ENCODE peak calls at places on chromosomes 13 and 19, in four cellular contexts. N, J, W and T are unnamed samples.

GRCh38 chr19:4018775-4019504 is 11.4 kb downstream of the PIAS4 start:
- DNase-seq in N (no peak), J (no peak), W (no peak), T (no peak)

GRCh38 chr13:96946709-96947311 is 47.5 kb downstream of the OXGR1 start:
- DNase-seq in N (no peak), J (no peak), W (no peak), T (no peak)

GRCh38 chr19:14968247-14968646 is 11.4 kb downstream of the SLC1A6 start:
- DNase-seq in N (no peak), J (no peak), W (no peak), T (no peak)

GRCh38 chr13:75669706-75670105 is 33.6 kb downstream of the LMO7 start:
- DNase-seq in N (no peak), J (no peak), W (no peak), T (no peak)

GRCh38 chr19:9991425-9992191 is 18.7 kb downstream of the COL5A3 start:
- DNase-seq in N (no peak), J (no peak), W (no peak), T (no peak)

GRCh38 chr19:49409441-49410029 is 13.7 kb downstream of the PTH2 start:
- DNase-seq in N (no peak), J (no peak), W (no peak), T (no peak)

GRCh38 chr19:55113570-55114039 is 3.8 kb downstream of the PPP1R12C start:
- DNase-seq in N (peak), J (peak), W (peak), T (peak)

GRCh38 chr19:51690359-51691121 is 2.6 kb upstream of the SPACA6 start:
- DNase-seq in N (peak), J (peak), W (peak), T (peak)

GRCh38 chr13:79549355-79550106 is 68.6 kb downstream of the NDFIP2 start:
- DNase-seq in N (no peak), J (no peak), W (no peak), T (no peak)

GRCh38 chr19:48933382-48933932 is at the start of gene DHDH:
- DNase-seq in N (peak), J (peak), W (peak), T (peak)

GRCh38 chr19:38210458-38210987 is 13.5 kb downstream of the DPF1 start:
- DNase-seq in N (no peak), J (peak), W (no peak), T (peak)

GRCh38 chr13:32164622-32165268 is 133.2 kb downstream of the FRY start:
- DNase-seq in N (no peak), J (no peak), W (peak), T (no peak)

GRCh38 chr13:46622918-46623256 is 69.9 kb downstream of the LRCH1 start:
- DNase-seq in N (no peak), J (no peak), W (no peak), T (no peak)

GRCh38 chr13:91298060-91298459 is 49.4 kb upstream of the MIR17HG start:
- DNase-seq in N (no peak), J (no peak), W (no peak), T (no peak)

GRCh38 chr13:113209336-113209879 is at the start of gene CUL4A:
- DNase-seq in N (peak), J (peak), W (peak), T (peak)

GRCh38 chr19:42216653-42217521 is 590 bp downstream of the DEDD2 start:
- DNase-seq in N (peak), J (peak), W (no peak), T (no peak)

GRCh38 chr19:41447732-41448332 is 4.9 kb downstream of the ERICH4 start:
- DNase-seq in N (no peak), J (no peak), W (no peak), T (no peak)

GRCh38 chr13:64347662-64348061 is 2882.5 kb downstream of the PCDH9 start:
- DNase-seq in N (no peak), J (no peak), W (no peak), T (no peak)

GRCh38 chr13:40026741-40027140 is 371.3 kb downstream of the COG6 start:
- DNase-seq in N (no peak), J (no peak), W (no peak), T (no peak)

GRCh38 chr19:19109601-19110000 is 28.7 kb downstream of the TMEM161A start:
- DNase-seq in N (no peak), J (no peak), W (no peak), T (no peak)

GRCh38 chr13:29140277-29140676 is 320.1 kb downstream of the MTUS2 start:
- DNase-seq in N (no peak), J (no peak), W (no peak), T (no peak)

GRCh38 chr19:4870025-4870700 is 2.7 kb upstream of the PLIN3 start:
- DNase-seq in N (peak), J (no peak), W (peak), T (no peak)

GRCh38 chr19:30516586-30516985 is 144.4 kb downstream of the ZNF536 start:
- DNase-seq in N (no peak), J (no peak), W (no peak), T (no peak)

GRCh38 chr19:10603084-10603872 is 16.2 kb upstream of the AP1M2 start:
- DNase-seq in N (peak), J (no peak), W (no peak), T (no peak)

GRCh38 chr13:53848546-53848945 is 819.9 kb downstream of the OLFM4 start:
- DNase-seq in N (no peak), J (no peak), W (no peak), T (no peak)

GRCh38 chr19:12075538-12076139 is 11.1 kb downstream of the ZNF844 start:
- DNase-seq in N (no peak), J (no peak), W (no peak), T (no peak)

GRCh38 chr19:13225973-13226865 is 76.0 kb downstream of the IER2 start:
- DNase-seq in N (no peak), J (no peak), W (no peak), T (no peak)

GRCh38 chr13:71625694-71626093 is 241.3 kb downstream of the DACH1 start:
- DNase-seq in N (no peak), J (no peak), W (no peak), T (no peak)

GRCh38 chr19:4580961-4581380 is 21.5 kb upstream of the SEMA6B start:
- DNase-seq in N (no peak), J (no peak), W (no peak), T (no peak)

GRCh38 chr19:6417713-6418561 is 6.7 kb downstream of the KHSRP start:
- DNase-seq in N (no peak), J (no peak), W (no peak), T (peak)

GRCh38 chr13:99845136-99845874 is 126.3 kb downstream of the ZIC5 start:
- DNase-seq in N (no peak), J (no peak), W (no peak), T (no peak)

GRCh38 chr19:16801599-16801998 is 27.6 kb upstream of the SIN3B start:
- DNase-seq in N (no peak), J (no peak), W (no peak), T (no peak)

GRCh38 chr19:11856568-11857264 is 8.2 kb downstream of the ZNF439 start:
- DNase-seq in N (peak), J (no peak), W (peak), T (no peak)

GRCh38 chr19:10517361-10517759 is at the start of gene S1PR5:
- DNase-seq in N (no peak), J (peak), W (no peak), T (peak)

GRCh38 chr13:25630327-25630726 is 258.6 kb downstream of the ATP8A2 start:
- DNase-seq in N (no peak), J (no peak), W (no peak), T (no peak)

GRCh38 chr13:79909664-79910063 is 428.7 kb downstream of the NDFIP2 start:
- DNase-seq in N (no peak), J (no peak), W (no peak), T (no peak)

GRCh38 chr13:106491928-106492327 is 43.5 kb downstream of the EFNB2 start:
- DNase-seq in N (no peak), J (peak), W (no peak), T (peak)

DNA sequence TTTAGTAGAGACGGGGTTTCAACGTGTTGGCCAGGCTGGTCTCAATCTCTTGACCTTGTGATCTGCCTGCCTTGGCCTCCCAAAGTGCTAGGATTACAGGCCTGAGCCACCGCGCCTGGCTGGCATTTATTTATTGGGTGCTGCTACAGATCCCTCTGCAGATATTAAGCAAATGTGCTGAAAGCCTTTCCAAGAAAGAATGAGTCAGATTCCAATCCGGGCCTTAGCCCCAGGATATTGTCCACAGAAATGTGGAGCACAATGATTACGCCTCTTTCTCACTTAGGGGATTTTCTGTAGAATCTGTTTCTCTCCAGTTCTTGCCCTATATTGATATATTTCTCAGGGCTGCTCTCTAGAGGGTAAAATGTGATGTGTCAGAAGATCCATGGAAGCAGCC is 24.7 kb upstream of the IGFL4 start:
- DNase-seq in N (no peak), J (no peak), W (no peak), T (no peak)
- H3K27ac ChIP-seq in N (no peak), J (no peak), W (no peak), T (no peak)

GRCh38 chr13:109393045-109393444 is 393.3 kb downstream of the IRS2 start:
- DNase-seq in N (no peak), J (no peak), W (no peak), T (no peak)

GRCh38 chr13:109387438-109387837 is 398.9 kb downstream of the IRS2 start:
- DNase-seq in N (peak), J (no peak), W (no peak), T (no peak)

GRCh38 chr13:109390391-109390790 is 396.0 kb downstream of the IRS2 start:
- DNase-seq in N (no peak), J (no peak), W (no peak), T (no peak)

GRCh38 chr13:109389456-109389855 is 396.9 kb downstream of the IRS2 start:
- DNase-seq in N (no peak), J (no peak), W (no peak), T (no peak)

GRCh38 chr13:109389892-109390345 is 396.5 kb downstream of the IRS2 start:
- DNase-seq in N (no peak), J (no peak), W (no peak), T (no peak)
- H3K27ac ChIP-seq in N (peak), J (no peak), W (peak), T (no peak)

GRCh38 chr19:7617735-7618134 is 11.6 kb downstream of the XAB2 start:
- DNase-seq in N (no peak), J (no peak), W (no peak), T (no peak)
- H3K27ac ChIP-seq in N (peak), J (no peak), W (peak), T (no peak)

GRCh38 chr13:110819203-110820014 is 95.5 kb downstream of the ANKRD10 start:
- DNase-seq in N (peak), J (peak), W (peak), T (peak)

GRCh38 chr13:110816500-110816899 is 98.4 kb downstream of the ANKRD10 start:
- DNase-seq in N (no peak), J (no peak), W (no peak), T (no peak)

GRCh38 chr13:110817143-110817542 is 97.7 kb downstream of the ANKRD10 start:
- DNase-seq in N (no peak), J (no peak), W (no peak), T (no peak)

GRCh38 chr13:110818747-110819146 is 96.1 kb downstream of the ANKRD10 start:
- DNase-seq in N (no peak), J (no peak), W (no peak), T (no peak)

DNA sequence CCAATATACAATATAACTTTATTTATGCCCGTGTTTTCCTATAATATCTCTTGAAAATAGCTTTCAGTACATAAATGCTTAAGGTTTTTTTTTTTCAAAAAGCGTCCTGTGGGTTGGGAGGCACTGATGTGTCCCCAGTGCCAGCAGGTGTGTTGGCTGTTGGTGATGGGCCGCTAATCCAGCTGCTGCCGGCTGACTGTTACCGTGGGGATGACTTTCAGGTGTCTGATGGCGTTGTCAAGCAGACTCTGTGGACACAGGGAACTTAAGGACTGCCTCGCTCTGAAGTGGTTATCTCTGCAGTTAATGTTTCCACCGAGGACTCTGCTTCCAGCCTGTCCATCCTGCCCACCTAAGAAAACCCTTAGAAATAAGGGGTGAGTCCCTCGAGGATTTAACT is 94.6 kb downstream of the ANKRD10 start:
- DNase-seq in N (no peak), J (no peak), W (no peak), T (no peak)
- H3K27ac ChIP-seq in N (no peak), J (no peak), W (no peak), T (no peak)

DNA sequence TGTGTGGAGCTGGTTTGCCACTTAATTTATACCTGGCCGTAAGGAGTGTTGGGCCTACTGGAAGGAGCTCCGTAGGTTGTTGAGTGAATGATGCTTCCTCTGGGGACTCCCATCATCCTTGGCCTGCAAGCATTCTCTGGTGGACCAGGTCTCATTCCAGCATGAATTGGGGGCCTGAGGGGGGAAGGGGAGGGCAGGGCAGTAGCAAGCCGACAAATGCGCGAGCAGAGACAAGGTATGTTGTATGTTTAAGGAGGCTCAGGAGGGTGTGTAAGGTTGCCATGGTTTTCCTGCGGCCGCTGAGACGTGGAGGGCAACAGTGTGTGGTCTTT is 730 bp downstream of the ZNF264 start:
- DNase-seq in N (no peak), J (no peak), W (no peak), T (no peak)
- H3K27ac ChIP-seq in N (peak), J (peak), W (peak), T (no peak)

DNA sequence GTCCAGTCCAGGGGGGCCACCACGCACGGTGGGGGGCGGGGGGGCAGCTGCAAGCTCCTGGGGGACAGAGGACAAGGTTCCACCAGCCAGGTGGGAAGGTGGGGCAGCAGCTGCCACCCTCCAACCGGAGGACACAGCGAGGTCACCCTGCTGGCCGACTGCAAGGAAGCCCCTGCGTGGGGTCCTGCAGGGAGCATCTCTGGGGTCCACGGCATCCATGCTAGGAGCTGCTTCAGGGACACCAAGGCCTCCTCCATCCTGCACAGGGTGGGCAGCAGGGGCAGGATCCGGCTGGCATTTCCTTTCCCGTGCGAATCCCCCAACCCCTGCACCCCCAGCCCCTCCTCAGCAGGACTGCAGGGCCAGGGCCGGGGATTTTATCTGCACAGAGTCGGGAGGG is 8.3 kb upstream of the KLF16 start:
- DNase-seq in N (no peak), J (no peak), W (no peak), T (no peak)
- H3K27ac ChIP-seq in N (peak), J (no peak), W (peak), T (no peak)

DNA sequence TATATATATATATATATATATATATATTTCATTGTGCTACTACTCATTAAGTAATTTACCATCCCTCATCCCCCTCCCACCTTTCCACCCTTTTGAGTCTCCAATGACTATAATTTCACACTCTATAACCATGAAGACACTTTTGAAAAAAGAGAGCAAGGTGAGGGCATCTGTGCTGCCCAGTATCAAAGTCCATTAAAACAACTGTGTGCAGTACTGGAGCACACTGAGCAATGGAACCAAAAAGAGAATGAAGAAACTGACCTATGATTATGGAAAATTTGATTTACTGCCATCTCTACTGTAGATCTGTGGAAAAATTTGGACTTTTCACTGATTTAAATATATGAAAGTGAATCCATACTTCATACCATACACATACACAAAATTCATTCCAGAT is 217.9 kb downstream of the COL4A1 start:
- DNase-seq in N (no peak), J (no peak), W (no peak), T (no peak)
- H3K27ac ChIP-seq in N (no peak), J (no peak), W (no peak), T (no peak)

GRCh38 chr13:30690282-30691188 is 44.8 kb upstream of the ALOX5AP start:
- DNase-seq in N (peak), J (peak), W (peak), T (no peak)
- H3K27ac ChIP-seq in N (peak), J (peak), W (peak), T (peak)